ENCODE peak calls at places on chromosomes 12 and 14, in six cellular contexts. A is BJ; I is foreskin fibroblast; T is CD8-positive, alpha-beta T cell; R is bronchial epithelial cell; J is kidney epithelial cell. F is an unnamed sample.

GRCh38 chr14:33457021-33457420 is 493.9 kb downstream of the EGLN3 start:
- DNase-seq in A (no peak), I (no peak), T (no peak), R (peak; percentile 44), J (no peak), F (no peak)

GRCh38 chr14:64170190-64170589 is 124.0 kb downstream of the ESR2 start:
- DNase-seq in A (no peak), I (no peak), T (no peak), R (no peak), J (no peak), F (no peak)

GRCh38 chr12:65667932-65668331 is 156.4 kb upstream of the HMGA2 start:
- DNase-seq in A (no peak), I (no peak), T (no peak), R (no peak), J (no peak), F (no peak)

GRCh38 chr14:30389134-30389900 is 169.6 kb upstream of the G2E3 start:
- DNase-seq in A (no peak), I (peak; percentile 2), T (no peak), R (peak; percentile 49), J (no peak), F (peak; percentile 49)

GRCh38 chr12:56954057-56954577 is 3.3 kb downstream of the RDH16 start:
- DNase-seq in A (no peak), I (no peak), T (no peak), R (no peak), J (no peak), F (no peak)

GRCh38 chr12:46387697-46388096 is 15.1 kb upstream of the SLC38A2 start:
- DNase-seq in A (no peak), I (no peak), T (no peak), R (no peak), J (no peak), F (no peak)

GRCh38 chr12:124745891-124746570 is 117.6 kb downstream of the SCARB1 start:
- DNase-seq in A (peak; percentile 83), I (peak; percentile 95), T (no peak), R (peak; percentile 52), J (no peak), F (no peak)

GRCh38 chr14:57182760-57183503 is 85.8 kb downstream of the EXOC5 start:
- DNase-seq in A (no peak), I (no peak), T (no peak), R (peak; percentile 13), J (no peak), F (no peak)

GRCh38 chr12:122474324-122474716 is 26.4 kb downstream of the ZCCHC8 start:
- DNase-seq in A (no peak), I (no peak), T (no peak), R (no peak), J (no peak), F (no peak)

GRCh38 chr12:15899282-15899870 is 11.8 kb upstream of the DERA start:
- DNase-seq in A (no peak), I (no peak), T (no peak), R (peak; percentile 37), J (no peak), F (no peak)

GRCh38 chr14:88765130-88765529 is 27.6 kb downstream of the EML5 start:
- DNase-seq in A (no peak), I (peak; percentile 0), T (no peak), R (peak; percentile 16), J (peak; percentile 21), F (peak; percentile 41)

GRCh38 chr14:69648480-69649414 is 37.4 kb downstream of the SUSD6 start:
- DNase-seq in A (no peak), I (peak; percentile 45), T (no peak), R (peak; percentile 67), J (no peak), F (no peak)

GRCh38 chr14:57480044-57480443 is 13.6 kb downstream of the CCDC198 start:
- DNase-seq in A (no peak), I (peak; percentile 21), T (no peak), R (no peak), J (no peak), F (peak; percentile 62)

GRCh38 chr12:132427999-132428871 is 61.7 kb upstream of the FBRSL1 start:
- DNase-seq in A (no peak), I (no peak), T (no peak), R (no peak), J (no peak), F (no peak)

GRCh38 chr12:131882804-131883520 is 11.5 kb upstream of the ULK1 start:
- DNase-seq in A (no peak), I (no peak), T (no peak), R (no peak), J (no peak), F (no peak)

GRCh38 chr12:127809236-127809635 is 457.7 kb upstream of the TMEM132C start:
- DNase-seq in A (peak; percentile 61), I (no peak), T (no peak), R (peak; percentile 46), J (peak; percentile 32), F (no peak)

GRCh38 chr12:15276088-15276698 is 46.1 kb upstream of the PTPRO start:
- DNase-seq in A (no peak), I (peak; percentile 36), T (no peak), R (peak; percentile 50), J (no peak), F (no peak)

GRCh38 chr12:112574896-112575558 is 156.3 kb downstream of the PTPN11 start:
- DNase-seq in A (no peak), I (no peak), T (no peak), R (no peak), J (no peak), F (no peak)

GRCh38 chr12:54371328-54372112 is 7.2 kb upstream of the GPR84 start:
- DNase-seq in A (no peak), I (no peak), T (no peak), R (no peak), J (no peak), F (no peak)

GRCh38 chr14:70981005-70981952 is 74.0 kb downstream of the PCNX1 start:
- DNase-seq in A (no peak), I (no peak), T (no peak), R (peak; percentile 18), J (no peak), F (no peak)

GRCh38 chr12:10722905-10723866 is at the start of gene YBX3:
- DNase-seq in A (no peak), I (peak; percentile 79), T (peak; percentile 20), R (peak; percentile 62), J (no peak), F (no peak)

GRCh38 chr12:1594045-1594294 is 411 bp downstream of the FBXL14 start:
- DNase-seq in A (no peak), I (peak; percentile 70), T (no peak), R (no peak), J (no peak), F (no peak)

GRCh38 chr14:99423434-99423833 is 57.2 kb downstream of the SETD3 start:
- DNase-seq in A (no peak), I (no peak), T (no peak), R (no peak), J (no peak), F (no peak)

GRCh38 chr12:39103552-39104165 is 198.3 kb upstream of the CPNE8 start:
- DNase-seq in A (no peak), I (no peak), T (no peak), R (peak; percentile 86), J (peak; percentile 37), F (peak; percentile 50)

GRCh38 chr12:5733136-5733755 is 211.8 kb downstream of the ANO2 start:
- DNase-seq in A (no peak), I (no peak), T (no peak), R (peak; percentile 97), J (no peak), F (no peak)

GRCh38 chr14:45051896-45052295 is 32.0 kb upstream of the PRPF39 start:
- DNase-seq in A (no peak), I (no peak), T (no peak), R (no peak), J (no peak), F (no peak)

GRCh38 chr12:10716704-10717315 is 6.3 kb downstream of the YBX3 start:
- DNase-seq in A (peak; percentile 84), I (peak; percentile 87), T (no peak), R (peak; percentile 98), J (peak; percentile 82), F (no peak)

GRCh38 chr14:46580941-46581671 is 70.5 kb downstream of the RPL10L start:
- DNase-seq in A (no peak), I (no peak), T (no peak), R (peak; percentile 38), J (no peak), F (peak; percentile 12)

GRCh38 chr12:66189476-66189823 is 436 bp downstream of the IRAK3 start:
- DNase-seq in A (no peak), I (peak; percentile 9), T (no peak), R (no peak), J (no peak), F (no peak)

GRCh38 chr12:3777206-3777809 is 24.4 kb upstream of the CRACR2A start:
- DNase-seq in A (no peak), I (no peak), T (no peak), R (peak; percentile 61), J (peak; percentile 5), F (no peak)
- TF ChIP-seq CTCF in A (peak; percentile 78), I (peak; percentile 66), T (peak; percentile 71), R (peak; percentile 77), J (peak; percentile 75), F (peak; percentile 89)

DNA sequence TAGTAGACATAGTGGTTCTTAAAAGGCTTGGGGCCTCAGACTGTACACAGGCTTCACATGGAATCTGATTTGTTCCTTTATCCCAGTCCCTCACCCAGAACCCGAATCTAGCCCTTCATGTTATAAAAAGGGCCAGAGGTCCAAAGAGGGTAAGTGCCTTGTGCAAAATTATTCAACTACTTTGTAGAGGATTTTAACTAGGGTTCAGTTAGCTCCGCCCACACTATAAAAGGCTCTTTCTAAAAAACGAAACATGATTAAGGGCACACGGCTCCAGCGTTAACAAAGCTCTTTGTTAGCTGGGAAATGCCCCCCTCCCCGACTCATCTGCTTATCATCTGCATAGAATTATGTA is 3.2 kb upstream of the SOCS2 start:
- DNase-seq in A (no peak), I (no peak), T (no peak), R (no peak), J (no peak), F (no peak)
- H3K4me3 ChIP-seq in A (peak overlapping the region; percentile 93), I (peak overlapping the region; percentile 89), T (peak overlapping the region; percentile 94), R (peak overlapping the region; percentile 76), J (no peak overlapping the region), F (peak overlapping the region; percentile 83)

GRCh38 chr12:118436002-118436724 is 59.8 kb downstream of the SUDS3 start:
- DNase-seq in A (no peak), I (no peak), T (no peak), R (peak; percentile 25), J (no peak), F (no peak)
- TF ChIP-seq CTCF in A (peak; percentile 13), I (peak; percentile 17), T (no peak), R (peak; percentile 11), J (peak; percentile 10), F (peak; percentile 50)

DNA sequence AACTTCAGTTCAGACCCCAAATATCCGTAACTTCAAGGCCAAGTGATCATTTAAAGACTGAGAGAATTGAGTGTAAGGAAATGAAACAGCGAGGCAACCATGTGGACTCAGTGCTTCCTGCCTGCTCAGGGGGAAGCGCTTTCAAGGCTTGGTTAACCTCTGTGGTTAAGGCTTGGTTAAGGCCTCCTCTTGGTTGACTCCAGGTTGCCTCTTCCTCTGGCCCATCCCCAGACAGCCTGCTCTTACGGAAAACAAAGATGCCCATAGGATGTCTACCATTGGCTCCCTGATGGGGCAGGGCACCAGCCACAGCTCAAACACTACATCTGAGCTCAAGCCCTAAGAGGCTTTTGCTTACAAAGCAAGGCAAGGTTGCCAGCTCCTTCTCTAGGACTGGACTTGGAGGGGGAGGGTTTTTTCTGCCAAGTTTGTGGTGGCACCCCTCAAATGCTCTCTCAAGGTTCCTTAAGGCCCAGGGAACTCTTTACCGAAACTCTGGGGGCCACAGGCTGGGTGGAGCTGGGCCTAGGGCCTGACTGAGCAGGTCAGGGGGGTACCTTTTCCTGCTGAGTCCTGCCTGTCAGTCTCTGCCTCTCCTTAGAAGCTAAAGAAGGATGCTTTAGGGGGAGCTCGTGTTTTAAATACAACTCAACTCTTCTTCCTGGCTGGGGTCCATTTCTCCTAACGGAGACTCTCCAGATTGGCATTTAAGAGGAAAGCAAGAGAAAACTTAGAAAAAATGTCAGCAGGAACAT is 13.7 kb downstream of the COL2A1 start:
- DNase-seq in A (no peak), I (no peak), T (peak; percentile 29), R (no peak), J (no peak), F (no peak)
- H3K4me3 ChIP-seq in A (no peak overlapping the region), I (no peak overlapping the region), T (no peak overlapping the region), R (no peak overlapping the region), J (no peak overlapping the region), F (no peak overlapping the region)